ENCODE peak calls at places on chromosomes 6 and 20, in four cellular contexts. One of them, this sample, is unnamed.
A peak's percentile ranks its signal among the peaks of the same experiment; 100 is the strongest.

GRCh38 chr6:149231786-149232185 is 85.7 kb upstream of the TAB2 start:
- DNase-seq in ACHN: no peak
- DNase-seq in SHP77 treated with DMSO at 0.1 percent for 48 hours: no peak
- DNase-seq in GM23248: no peak
- DNase-seq in this sample: no peak

GRCh38 chr20:49353348-49353747 is 75.5 kb upstream of the ZNFX1 start:
- DNase-seq in ACHN: no peak
- DNase-seq in SHP77 treated with DMSO at 0.1 percent for 48 hours: no peak
- DNase-seq in GM23248: no peak
- DNase-seq in this sample: no peak

GRCh38 chr20:48599106-48599747 is 228.6 kb downstream of the PREX1 start:
- DNase-seq in SHP77 treated with DMSO at 0.1 percent for 48 hours: no peak
- DNase-seq in ACHN: no peak
- DNase-seq in GM23248: no peak
- DNase-seq in this sample: no peak

GRCh38 chr6:101231606-101232235 is 161.8 kb upstream of the GRIK2 start:
- DNase-seq in ACHN: no peak
- DNase-seq in GM23248: no peak
- DNase-seq in SHP77 treated with DMSO at 0.1 percent for 48 hours: no peak
- DNase-seq in this sample: peak; percentile 9

GRCh38 chr20:38210741-38211140 is 45.7 kb upstream of the TGM2 start:
- DNase-seq in GM23248: peak; percentile 47
- DNase-seq in ACHN: no peak
- DNase-seq in SHP77 treated with DMSO at 0.1 percent for 48 hours: no peak
- DNase-seq in this sample: peak; percentile 34

GRCh38 chr6:11492444-11493300 is 44.9 kb upstream of the TMEM170B start:
- DNase-seq in ACHN: no peak
- DNase-seq in GM23248: peak; percentile 3
- DNase-seq in SHP77 treated with DMSO at 0.1 percent for 48 hours: no peak
- DNase-seq in this sample: no peak

GRCh38 chr20:48309293-48309692 is 518.5 kb downstream of the PREX1 start:
- DNase-seq in ACHN: no peak
- DNase-seq in SHP77 treated with DMSO at 0.1 percent for 48 hours: no peak
- DNase-seq in GM23248: no peak
- DNase-seq in this sample: no peak

GRCh38 chr6:30883476-30883742 is 910 bp upstream of the DDR1 start:
- DNase-seq in ACHN: no peak
- DNase-seq in SHP77 treated with DMSO at 0.1 percent for 48 hours: no peak
- DNase-seq in GM23248: no peak
- DNase-seq in this sample: no peak

GRCh38 chr20:63219447-63219821 is 3.5 kb upstream of the YTHDF1 start:
- DNase-seq in ACHN: no peak
- DNase-seq in SHP77 treated with DMSO at 0.1 percent for 48 hours: no peak
- DNase-seq in GM23248: no peak
- DNase-seq in this sample: no peak

GRCh38 chr6:53979468-53980067 is 131.7 kb upstream of the MLIP start:
- DNase-seq in ACHN: peak; percentile 49
- DNase-seq in SHP77 treated with DMSO at 0.1 percent for 48 hours: no peak
- DNase-seq in GM23248: peak; percentile 58
- DNase-seq in this sample: peak; percentile 56

GRCh38 chr6:16276991-16277981 is 38.9 kb downstream of the GMPR start:
- DNase-seq in ACHN: peak; percentile 93
- DNase-seq in SHP77 treated with DMSO at 0.1 percent for 48 hours: no peak
- DNase-seq in GM23248: peak; percentile 96
- DNase-seq in this sample: peak; percentile 87

GRCh38 chr20:5570031-5570430 is 180.2 kb upstream of the SHLD1 start:
- DNase-seq in SHP77 treated with DMSO at 0.1 percent for 48 hours: no peak
- DNase-seq in GM23248: no peak
- DNase-seq in ACHN: no peak
- DNase-seq in this sample: no peak

GRCh38 chr6:125749864-125750691 is 646 bp downstream of the HEY2 start:
- DNase-seq in ACHN: no peak
- DNase-seq in SHP77 treated with DMSO at 0.1 percent for 48 hours: no peak
- DNase-seq in GM23248: no peak
- DNase-seq in this sample: no peak

GRCh38 chr6:56766139-56766805 is 123.6 kb upstream of the DST start:
- DNase-seq in SHP77 treated with DMSO at 0.1 percent for 48 hours: no peak
- DNase-seq in GM23248: no peak
- DNase-seq in ACHN: no peak
- DNase-seq in this sample: no peak

GRCh38 chr6:107066697-107067659 is 39.0 kb downstream of the MTRES1 start:
- DNase-seq in SHP77 treated with DMSO at 0.1 percent for 48 hours: no peak
- DNase-seq in GM23248: peak; percentile 10
- DNase-seq in ACHN: no peak
- DNase-seq in this sample: no peak

GRCh38 chr6:10891960-10892359 is 5.1 kb downstream of the SYCP2L start:
- DNase-seq in ACHN: no peak
- DNase-seq in SHP77 treated with DMSO at 0.1 percent for 48 hours: no peak
- DNase-seq in GM23248: no peak
- DNase-seq in this sample: no peak

GRCh38 chr20:41769650-41770049 is 151.5 kb upstream of the CHD6 start:
- DNase-seq in SHP77 treated with DMSO at 0.1 percent for 48 hours: no peak
- DNase-seq in ACHN: no peak
- DNase-seq in GM23248: no peak
- DNase-seq in this sample: no peak

GRCh38 chr20:6651561-6651960 is 115.9 kb upstream of the BMP2 start:
- DNase-seq in GM23248: no peak
- DNase-seq in SHP77 treated with DMSO at 0.1 percent for 48 hours: no peak
- DNase-seq in ACHN: no peak
- DNase-seq in this sample: no peak

GRCh38 chr20:63945031-63945658 is 11.1 kb downstream of the UCKL1 start:
- DNase-seq in GM23248: no peak
- DNase-seq in ACHN: no peak
- DNase-seq in SHP77 treated with DMSO at 0.1 percent for 48 hours: no peak
- DNase-seq in this sample: no peak

GRCh38 chr6:95572098-95572497 is 5.2 kb upstream of the MANEA start:
- DNase-seq in GM23248: no peak
- DNase-seq in ACHN: no peak
- DNase-seq in SHP77 treated with DMSO at 0.1 percent for 48 hours: no peak
- DNase-seq in this sample: peak; percentile 21

GRCh38 chr6:147974376-147974775 is 368.3 kb upstream of the SASH1 start:
- DNase-seq in ACHN: no peak
- DNase-seq in SHP77 treated with DMSO at 0.1 percent for 48 hours: no peak
- DNase-seq in GM23248: no peak
- DNase-seq in this sample: peak; percentile 30

GRCh38 chr6:40276176-40276575 is 311.0 kb downstream of the LRFN2 start:
- DNase-seq in SHP77 treated with DMSO at 0.1 percent for 48 hours: no peak
- DNase-seq in GM23248: no peak
- DNase-seq in ACHN: peak; percentile 68
- DNase-seq in this sample: no peak

GRCh38 chr6:88512951-88513350 is 346.8 kb upstream of the CNR1 start:
- DNase-seq in GM23248: no peak
- DNase-seq in ACHN: peak; percentile 8
- DNase-seq in SHP77 treated with DMSO at 0.1 percent for 48 hours: no peak
- DNase-seq in this sample: peak; percentile 47

GRCh38 chr20:18079756-18080353 is 22.1 kb upstream of the OVOL2 start:
- DNase-seq in GM23248: no peak
- DNase-seq in SHP77 treated with DMSO at 0.1 percent for 48 hours: no peak
- DNase-seq in ACHN: no peak
- DNase-seq in this sample: no peak

GRCh38 chr6:21733311-21733710 is 139.8 kb downstream of the SOX4 start:
- DNase-seq in GM23248: no peak
- DNase-seq in ACHN: no peak
- DNase-seq in SHP77 treated with DMSO at 0.1 percent for 48 hours: no peak
- DNase-seq in this sample: no peak

GRCh38 chr20:12723811-12724210 is 285.0 kb upstream of the SPTLC3 start:
- DNase-seq in ACHN: no peak
- DNase-seq in SHP77 treated with DMSO at 0.1 percent for 48 hours: no peak
- DNase-seq in GM23248: no peak
- DNase-seq in this sample: no peak

GRCh38 chr20:57012691-57013090 is 253.8 kb downstream of the BMP7 start:
- DNase-seq in ACHN: no peak
- DNase-seq in GM23248: no peak
- DNase-seq in SHP77 treated with DMSO at 0.1 percent for 48 hours: no peak
- DNase-seq in this sample: no peak

GRCh38 chr20:56628873-56629463 is at the start of gene TFAP2C:
- DNase-seq in ACHN: peak; percentile 78
- DNase-seq in SHP77 treated with DMSO at 0.1 percent for 48 hours: no peak
- DNase-seq in GM23248: peak; percentile 90
- DNase-seq in this sample: peak; percentile 80

GRCh38 chr6:44966449-44967091 is 361.6 kb upstream of the RUNX2 start:
- DNase-seq in GM23248: peak; percentile 54
- DNase-seq in ACHN: peak; percentile 10
- DNase-seq in SHP77 treated with DMSO at 0.1 percent for 48 hours: no peak
- DNase-seq in this sample: peak; percentile 66

GRCh38 chr20:63009988-63010769 is 3.4 kb upstream of the BHLHE23 start:
- DNase-seq in SHP77 treated with DMSO at 0.1 percent for 48 hours: peak; percentile 54
- DNase-seq in ACHN: peak; percentile 48
- DNase-seq in GM23248: no peak
- DNase-seq in this sample: peak; percentile 16